ENCODE peak calls at places on chromosomes 3 and 15, in eight cellular contexts. E is testis, G is transverse colon, L is esophagus muscularis mucosa, H is IMR-90, P is A549, T is body of pancreas, N is right lobe of liver. C is an unnamed sample.

GRCh38 chr3:46092704-46093085 is 65.4 kb upstream of the XCR1 start:
- DNase-seq in E (no peak), G (no peak), L (no peak), H (no peak), P (no peak), T (no peak), N (no peak), C (no peak)

GRCh38 chr3:126541628-126542339 is 16.9 kb downstream of the C3orf22 start:
- DNase-seq in E (peak), G (peak), L (no peak), H (no peak), P (no peak), T (peak), N (peak), C (no peak)

GRCh38 chr3:151218136-151218535 is 15.1 kb upstream of the GPR171 start:
- DNase-seq in E (no peak), G (no peak), L (no peak), H (no peak), P (no peak), T (no peak), N (no peak), C (no peak)

GRCh38 chr3:106824856-106825255 is 552.4 kb upstream of the CCDC54 start:
- DNase-seq in E (peak), G (no peak), L (no peak), H (peak), P (no peak), T (no peak), N (no peak), C (no peak)

GRCh38 chr15:55407631-55407948 is 569 bp downstream of the CCPG1 start:
- DNase-seq in E (no peak), G (no peak), L (no peak), H (peak), P (peak), T (no peak), N (no peak), C (no peak)

GRCh38 chr3:11246663-11246970 is 25.6 kb upstream of the ATG7 start:
- DNase-seq in E (no peak), G (no peak), L (no peak), H (no peak), P (no peak), T (no peak), N (no peak), C (no peak)

GRCh38 chr3:155426524-155427230 is 133.2 kb upstream of the STRIT1 start:
- DNase-seq in E (no peak), G (no peak), L (peak), H (no peak), P (no peak), T (no peak), N (no peak), C (no peak)

GRCh38 chr15:45030743-45031142 is 7.7 kb downstream of the SORD start:
- DNase-seq in E (no peak), G (no peak), L (no peak), H (no peak), P (no peak), T (no peak), N (no peak), C (no peak)

GRCh38 chr3:14113964-14114667 is 10.6 kb downstream of the CHCHD4 start:
- DNase-seq in E (no peak), G (no peak), L (no peak), H (no peak), P (no peak), T (no peak), N (peak), C (no peak)

GRCh38 chr15:42272768-42273098 is 268 bp upstream of the GANC start:
- DNase-seq in E (no peak), G (no peak), L (no peak), H (no peak), P (no peak), T (no peak), N (no peak), C (no peak)

GRCh38 chr15:42273900-42274692 is 863 bp upstream of the TMEM87A start:
- DNase-seq in E (peak), G (peak), L (peak), H (peak), P (peak), T (peak), N (peak), C (peak)

GRCh38 chr15:42270996-42271395 is 2.0 kb upstream of the GANC start:
- DNase-seq in E (no peak), G (no peak), L (no peak), H (no peak), P (no peak), T (no peak), N (no peak), C (no peak)

GRCh38 chr15:42274693-42274971 is 1.4 kb upstream of the TMEM87A start:
- DNase-seq in E (peak), G (peak), L (no peak), H (no peak), P (no peak), T (peak), N (no peak), C (no peak)

DNA sequence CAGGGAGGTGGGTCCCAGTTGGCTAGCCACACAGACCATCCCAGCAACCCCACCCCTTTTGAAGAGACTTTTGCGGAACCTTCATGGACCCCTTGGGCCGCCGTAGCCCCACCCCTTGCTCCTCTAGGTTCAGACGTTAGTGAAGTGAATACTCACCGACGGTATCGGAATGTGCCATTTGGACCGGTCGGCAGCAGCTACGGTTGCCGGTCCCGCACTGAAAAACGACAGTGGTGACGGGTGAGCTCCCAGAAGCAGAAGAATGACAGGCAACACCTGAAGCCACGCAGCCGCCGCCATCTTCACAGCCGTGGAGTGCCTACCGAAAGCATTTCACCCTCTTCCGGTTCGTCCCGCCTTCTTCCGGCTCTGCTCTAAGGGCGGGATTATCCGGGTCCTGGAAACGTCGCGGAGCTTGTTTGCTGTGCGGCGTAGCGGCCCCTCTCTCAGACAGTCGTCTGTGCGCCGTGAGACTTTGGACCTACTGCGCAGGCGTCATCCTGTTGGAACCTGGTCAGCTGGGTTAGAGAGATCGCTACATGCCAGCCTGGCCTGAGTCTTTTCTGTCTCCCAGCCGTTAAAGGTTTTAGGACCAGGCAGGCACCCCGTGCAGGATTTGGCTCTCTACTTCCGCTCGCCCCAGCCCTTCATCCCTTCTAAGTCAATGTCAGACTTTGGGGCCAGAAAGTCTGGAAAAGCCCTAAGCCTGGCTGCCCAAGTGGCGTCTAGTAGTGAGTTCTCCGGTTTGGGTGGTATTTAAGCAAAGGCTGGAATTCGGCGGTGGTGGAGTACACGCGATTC is at the start of the genes GANC and TMEM87A:
- DNase-seq in E (peak), G (peak), L (peak), H (peak), P (peak), T (peak), N (peak), C (peak)
- TF ChIP-seq POLR2A in E (peak), G (peak), L (peak), H (peak), P (peak), T (peak), N (peak), C (peak)

GRCh38 chr3:120450914-120451669 is at the start of gene FSTL1:
- DNase-seq in E (peak), G (peak), L (no peak), H (peak), P (no peak), T (peak), N (no peak), C (peak)
- TF ChIP-seq POLR2A in E (no peak), G (peak), L (peak), H (peak), P (peak), T (peak), N (no peak), C (peak)

GRCh38 chr3:39180546-39181346 is 11.6 kb downstream of the XIRP1 start:
- DNase-seq in E (peak), G (peak), L (peak), H (peak), P (peak), T (peak), N (peak), C (peak)

GRCh38 chr3:39178553-39178952 is 13.8 kb downstream of the XIRP1 start:
- DNase-seq in E (no peak), G (no peak), L (no peak), H (peak), P (no peak), T (no peak), N (no peak), C (no peak)

GRCh38 chr3:39176025-39176714 is 16.2 kb downstream of the XIRP1 start:
- DNase-seq in E (no peak), G (no peak), L (no peak), H (no peak), P (no peak), T (no peak), N (no peak), C (no peak)

GRCh38 chr3:39180183-39180545 is 12.2 kb downstream of the XIRP1 start:
- DNase-seq in E (no peak), G (no peak), L (no peak), H (no peak), P (no peak), T (no peak), N (no peak), C (no peak)

GRCh38 chr3:39177708-39178332 is 14.6 kb downstream of the XIRP1 start:
- DNase-seq in E (peak), G (peak), L (peak), H (peak), P (peak), T (peak), N (peak), C (peak)
- TF ChIP-seq POLR2A in E (no peak), G (peak), L (peak), H (peak), P (peak), T (peak), N (peak), C (peak)

GRCh38 chr15:84816694-84817460 is at the start of gene ALPK3:
- DNase-seq in E (peak), G (peak), L (no peak), H (no peak), P (no peak), T (peak), N (peak), C (no peak)
- TF ChIP-seq POLR2A in E (no peak), G (no peak), L (no peak), H (no peak), P (no peak), T (no peak), N (no peak), C (no peak)

GRCh38 chr3:10010546-10011465 is 15.4 kb upstream of the FANCD2 start:
- DNase-seq in E (peak), G (peak), L (peak), H (peak), P (peak), T (peak), N (peak), C (peak)

GRCh38 chr3:10007126-10007782 is 19.0 kb upstream of the FANCD2 start:
- DNase-seq in E (peak), G (no peak), L (no peak), H (no peak), P (no peak), T (no peak), N (peak), C (no peak)

GRCh38 chr3:10006048-10006761 is 19.6 kb upstream of the EMC3 start:
- DNase-seq in E (no peak), G (no peak), L (no peak), H (no peak), P (no peak), T (no peak), N (peak), C (no peak)

GRCh38 chr3:10006762-10007090 is 19.5 kb upstream of the FANCD2 start:
- DNase-seq in E (peak), G (no peak), L (no peak), H (no peak), P (no peak), T (no peak), N (peak), C (no peak)

DNA sequence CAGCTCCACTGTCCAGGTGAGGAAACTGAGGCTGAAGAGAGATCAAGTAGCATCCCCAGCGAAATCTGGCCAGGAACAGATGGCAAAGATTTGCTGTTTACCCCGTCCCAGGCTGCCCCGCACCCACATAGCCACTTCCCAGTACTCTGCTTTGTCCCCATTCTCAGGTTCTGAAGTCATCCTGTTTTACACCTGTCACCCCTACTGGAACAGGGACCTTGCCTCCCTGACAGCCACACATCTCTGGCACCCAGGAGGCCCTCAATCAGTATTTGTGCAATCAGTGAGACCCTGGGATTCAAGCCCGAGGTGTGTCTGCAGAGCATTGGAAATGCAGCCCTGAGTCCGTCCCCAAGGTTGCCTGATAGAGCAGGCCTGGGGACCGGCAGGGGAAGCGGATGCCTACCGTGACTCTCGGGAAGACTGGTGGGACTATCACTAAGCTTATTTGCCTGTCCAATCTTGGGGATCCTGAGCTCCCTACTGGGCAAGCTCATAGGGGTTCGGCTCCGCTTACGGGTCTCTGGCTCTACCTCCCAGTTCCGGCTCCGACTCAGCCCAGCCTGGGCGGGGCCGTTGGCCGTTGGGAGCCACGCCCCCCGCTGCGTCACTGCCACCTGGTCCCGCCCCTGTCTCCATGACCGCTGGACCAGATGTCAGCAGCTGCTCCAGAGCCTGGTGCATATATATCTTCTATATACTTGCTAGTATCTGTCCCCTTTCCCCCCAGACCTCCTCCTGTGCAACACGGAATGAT is 17.5 kb upstream of the FANCD2 start:
- DNase-seq in E (peak), G (peak), L (peak), H (peak), P (peak), T (peak), N (peak), C (peak)
- TF ChIP-seq POLR2A in E (no peak), G (peak), L (no peak), H (no peak), P (peak), T (peak), N (peak), C (peak)

DNA sequence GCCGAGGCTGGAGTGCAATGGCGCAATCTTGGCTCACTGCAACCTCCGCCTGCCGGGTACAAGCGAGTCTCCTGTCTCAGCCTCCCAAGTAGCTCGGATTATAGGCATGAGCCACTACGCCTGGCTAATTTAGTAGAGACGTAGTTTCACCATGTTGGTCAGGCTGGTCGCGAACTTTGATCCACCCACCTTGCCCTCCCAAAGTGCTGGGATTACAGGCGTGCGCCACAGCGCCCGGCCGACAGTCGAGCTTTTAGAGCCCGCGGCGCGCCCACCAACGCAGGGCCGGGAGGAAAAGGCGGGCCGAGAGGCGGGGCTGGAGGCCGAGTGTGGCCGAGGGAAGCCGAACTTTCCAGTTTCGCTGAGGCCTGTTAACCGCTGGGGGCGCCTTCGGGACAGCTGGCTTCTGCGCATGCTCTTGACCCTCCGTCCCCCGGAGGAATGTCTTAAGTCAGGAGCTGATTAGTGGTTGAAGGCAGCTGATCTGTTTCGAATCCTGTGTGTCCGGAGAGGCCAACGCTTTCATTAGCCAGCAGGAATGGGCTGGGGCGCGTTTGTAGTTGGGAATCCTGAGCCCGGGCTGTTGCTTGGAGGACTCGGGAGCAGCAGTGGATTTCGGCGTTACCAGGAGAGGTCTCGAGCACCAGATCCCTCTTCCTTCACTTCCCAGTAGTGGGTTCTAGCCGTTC is 10.0 kb downstream of the RPLP1 start:
- DNase-seq in E (peak), G (peak), L (peak), H (peak), P (peak), T (peak), N (peak), C (peak)
- TF ChIP-seq POLR2A in E (peak), G (peak), L (peak), H (peak), P (peak), T (peak), N (peak), C (peak)